ENCODE peak calls at places on chromosomes 6 and 20, in nine cellular contexts. T, G, H, K, E, A, O, Z and F are unnamed samples.

GRCh38 chr20:58550661-58551060 is 35.5 kb upstream of the APCDD1L start:
- DNase-seq in T (no peak), G (no peak), H (no peak), K (no peak), E (no peak), A (peak; percentile 92), O (no peak), Z (no peak), F (peak; percentile 82)

GRCh38 chr20:23391707-23392310 is 29.5 kb downstream of the NAPB start:
- DNase-seq in T (no peak), G (no peak), H (no peak), K (no peak), E (no peak), A (no peak), O (no peak), Z (no peak), F (no peak)

GRCh38 chr20:40336034-40336433 is 353.0 kb downstream of the MAFB start:
- DNase-seq in T (no peak), G (no peak), H (no peak), K (no peak), E (no peak), A (peak; percentile 2), O (no peak), Z (no peak), F (no peak)

GRCh38 chr6:166614589-166614988 is 12.5 kb downstream of the RPS6KA2 start:
- DNase-seq in T (no peak), G (no peak), H (no peak), K (no peak), E (no peak), A (no peak), O (no peak), Z (no peak), F (no peak)

GRCh38 chr6:2970034-2970685 is 1.2 kb downstream of the SERPINB6 start:
- DNase-seq in T (no peak), G (no peak), H (no peak), K (no peak), E (no peak), A (peak; percentile 39), O (no peak), Z (no peak), F (no peak)

GRCh38 chr6:145529582-145529981 is 205.7 kb downstream of the EPM2A start:
- DNase-seq in T (no peak), G (no peak), H (no peak), K (no peak), E (no peak), A (no peak), O (no peak), Z (no peak), F (no peak)

GRCh38 chr6:129646140-129646569 is 63.8 kb downstream of the ARHGAP18 start:
- DNase-seq in T (no peak), G (no peak), H (no peak), K (no peak), E (no peak), A (no peak), O (no peak), Z (no peak), F (no peak)

GRCh38 chr6:129501401-129502051 is 208.5 kb downstream of the ARHGAP18 start:
- DNase-seq in T (peak; percentile 20), G (peak; percentile 71), H (peak; percentile 44), K (no peak), E (peak; percentile 80), A (peak; percentile 95), O (no peak), Z (no peak), F (peak; percentile 72)

GRCh38 chr6:36668601-36669390 is 9.7 kb upstream of the CDKN1A start:
- DNase-seq in T (no peak), G (no peak), H (no peak), K (no peak), E (no peak), A (no peak), O (no peak), Z (no peak), F (no peak)

GRCh38 chr6:31058128-31058894 is 48.0 kb downstream of the MUC22 start:
- DNase-seq in T (no peak), G (no peak), H (no peak), K (no peak), E (peak; percentile 75), A (peak; percentile 92), O (peak; percentile 25), Z (no peak), F (no peak)

GRCh38 chr20:59560588-59561227 is 43.6 kb upstream of the PHACTR3 start:
- DNase-seq in T (no peak), G (no peak), H (no peak), K (no peak), E (peak; percentile 23), A (peak; percentile 1), O (no peak), Z (no peak), F (peak; percentile 25)

GRCh38 chr6:29129326-29130012 is 21.6 kb downstream of the OR2J3 start:
- DNase-seq in T (no peak), G (no peak), H (no peak), K (no peak), E (no peak), A (no peak), O (no peak), Z (no peak), F (no peak)

GRCh38 chr20:34546751-34547181 is 11.8 kb upstream of the MAP1LC3A start:
- DNase-seq in T (peak; percentile 96), G (no peak), H (no peak), K (no peak), E (no peak), A (no peak), O (peak; percentile 76), Z (peak; percentile 99), F (no peak)

GRCh38 chr20:61930776-61931475 is 134.8 kb downstream of the TAF4 start:
- DNase-seq in T (no peak), G (no peak), H (no peak), K (no peak), E (no peak), A (no peak), O (no peak), Z (no peak), F (no peak)

GRCh38 chr6:31614674-31615578 is at the start of gene AIF1:
- DNase-seq in T (no peak), G (no peak), H (no peak), K (no peak), E (no peak), A (no peak), O (no peak), Z (no peak), F (no peak)

GRCh38 chr6:126145386-126145785 is 159.0 kb downstream of the TRMT11 start:
- DNase-seq in T (no peak), G (no peak), H (no peak), K (no peak), E (no peak), A (no peak), O (no peak), Z (no peak), F (no peak)

GRCh38 chr20:40591104-40591503 is 97.9 kb downstream of the MAFB start:
- DNase-seq in T (no peak), G (no peak), H (no peak), K (no peak), E (no peak), A (no peak), O (no peak), Z (no peak), F (no peak)

GRCh38 chr20:43392561-43392960 is 65.1 kb upstream of the SRSF6 start:
- DNase-seq in T (no peak), G (no peak), H (no peak), K (no peak), E (no peak), A (no peak), O (no peak), Z (no peak), F (no peak)

GRCh38 chr6:109373333-109373732 is 8.9 kb downstream of the CD164 start:
- DNase-seq in T (no peak), G (no peak), H (peak; percentile 9), K (no peak), E (no peak), A (no peak), O (no peak), Z (no peak), F (no peak)

GRCh38 chr20:45974896-45975565 is 3.0 kb upstream of the ZNF335 start:
- DNase-seq in T (no peak), G (no peak), H (no peak), K (no peak), E (no peak), A (no peak), O (no peak), Z (no peak), F (no peak)

GRCh38 chr6:131182991-131183425 is 47.7 kb downstream of the AKAP7 start:
- DNase-seq in T (no peak), G (no peak), H (no peak), K (peak; percentile 46), E (peak; percentile 7), A (peak; percentile 59), O (no peak), Z (no peak), F (no peak)

GRCh38 chr20:53208110-53208908 is 236.2 kb downstream of the TSHZ2 start:
- DNase-seq in T (no peak), G (peak; percentile 16), H (peak; percentile 14), K (peak; percentile 63), E (no peak), A (no peak), O (no peak), Z (no peak), F (no peak)

GRCh38 chr6:14324042-14324441 is 206.5 kb downstream of the CD83 start:
- DNase-seq in T (no peak), G (no peak), H (no peak), K (no peak), E (no peak), A (no peak), O (no peak), Z (no peak), F (no peak)

GRCh38 chr6:45965787-45966186 is 49.9 kb downstream of the CLIC5 start:
- DNase-seq in T (no peak), G (no peak), H (no peak), K (no peak), E (peak; percentile 79), A (peak; percentile 48), O (no peak), Z (no peak), F (no peak)

GRCh38 chr6:30830438-30830837 is 53.9 kb upstream of the DDR1 start:
- DNase-seq in T (no peak), G (no peak), H (no peak), K (peak; percentile 35), E (no peak), A (no peak), O (no peak), Z (no peak), F (no peak)

GRCh38 chr20:1324598-1325172 is 4.3 kb downstream of the SDCBP2 start:
- DNase-seq in T (no peak), G (no peak), H (peak; percentile 24), K (no peak), E (peak; percentile 8), A (peak; percentile 70), O (no peak), Z (no peak), F (peak; percentile 41)

GRCh38 chr20:34891166-34892062 is 15.0 kb downstream of the ACSS2 start:
- DNase-seq in T (no peak), G (no peak), H (peak; percentile 10), K (peak; percentile 26), E (no peak), A (peak; percentile 83), O (no peak), Z (no peak), F (peak; percentile 59)

GRCh38 chr20:17614176-17614811 is 44.4 kb downstream of the DSTN start:
- DNase-seq in T (no peak), G (peak; percentile 85), H (no peak), K (peak; percentile 19), E (no peak), A (peak; percentile 47), O (no peak), Z (peak; percentile 83), F (peak; percentile 54)

GRCh38 chr6:52499026-52499425 is 77.8 kb downstream of the TRAM2 start:
- DNase-seq in T (no peak), G (no peak), H (no peak), K (no peak), E (no peak), A (peak; percentile 60), O (no peak), Z (no peak), F (no peak)

GRCh38 chr20:843908-844307 is 10.4 kb downstream of the FAM110A start:
- DNase-seq in T (no peak), G (no peak), H (no peak), K (no peak), E (no peak), A (no peak), O (no peak), Z (no peak), F (no peak)

GRCh38 chr6:155974967-155975366 is 519.3 kb upstream of the NOX3 start:
- DNase-seq in T (no peak), G (no peak), H (no peak), K (no peak), E (no peak), A (no peak), O (no peak), Z (no peak), F (no peak)